ENCODE peak calls at places on chromosomes 7 and 10, in four cellular contexts. N is kidney tubule cell, Y is retina, I is lung microvascular endothelial cell. E is an unnamed sample.

GRCh38 chr7:1632506-1632905 is 37.6 kb upstream of the ELFN1 start:
- DNase-seq in N (no peak), Y (no peak), I (no peak), E (no peak)

GRCh38 chr10:5550250-5550545 is 25.4 kb downstream of the CALML3 start:
- DNase-seq in N (peak), Y (no peak), I (no peak), E (no peak)

GRCh38 chr7:64541438-64542359 is 21.2 kb downstream of the ZNF680 start:
- DNase-seq in N (peak), Y (no peak), I (no peak), E (peak)

GRCh38 chr7:143015102-143015501 is 11.8 kb downstream of the OR9A2 start:
- DNase-seq in N (no peak), Y (no peak), I (no peak), E (no peak)

GRCh38 chr7:79182283-79182682 is 271.2 kb downstream of the MAGI2 start:
- DNase-seq in N (peak), Y (no peak), I (no peak), E (no peak)

GRCh38 chr7:158559356-158559755 is 28.3 kb downstream of the PTPRN2 start:
- DNase-seq in N (no peak), Y (no peak), I (no peak), E (no peak)

GRCh38 chr7:109259151-109259550 is 689.5 kb downstream of the DNAJB9 start:
- DNase-seq in N (no peak), Y (no peak), I (no peak), E (no peak)

GRCh38 chr10:33621143-33621542 is 286.7 kb upstream of the NRP1 start:
- DNase-seq in N (no peak), Y (no peak), I (no peak), E (no peak)

GRCh38 chr10:113626809-113627370 is 37.0 kb downstream of the NRAP start:
- DNase-seq in N (no peak), Y (no peak), I (no peak), E (no peak)

GRCh38 chr7:47336178-47337020 is 245.5 kb downstream of the TNS3 start:
- DNase-seq in N (peak), Y (no peak), I (no peak), E (peak)

GRCh38 chr10:11424456-11425287 is 186.8 kb downstream of the USP6NL start:
- DNase-seq in N (peak), Y (peak), I (peak), E (peak)

GRCh38 chr7:45184326-45185027 is 26.9 kb downstream of the RAMP3 start:
- DNase-seq in N (no peak), Y (no peak), I (no peak), E (peak)

GRCh38 chr7:98085674-98086073 is 21.0 kb upstream of the LMTK2 start:
- DNase-seq in N (no peak), Y (no peak), I (no peak), E (no peak)

GRCh38 chr10:7484456-7485266 is 73.8 kb upstream of the SFMBT2 start:
- DNase-seq in N (no peak), Y (no peak), I (no peak), E (no peak)

GRCh38 chr10:71708301-71708703 is 11.3 kb downstream of the C10orf105 start:
- DNase-seq in N (peak), Y (peak), I (peak), E (peak)

GRCh38 chr7:19397917-19398316 is 252.7 kb upstream of the FERD3L start:
- DNase-seq in N (no peak), Y (no peak), I (no peak), E (no peak)

GRCh38 chr10:100194711-100195110 is 8.9 kb upstream of the ERLIN1 start:
- DNase-seq in N (no peak), Y (no peak), I (no peak), E (no peak)

GRCh38 chr7:27248911-27249723 is 6.5 kb downstream of the EVX1 start:
- DNase-seq in N (peak), Y (peak), I (no peak), E (no peak)

GRCh38 chr10:14838582-14839304 is 637 bp downstream of the HSPA14 start:
- DNase-seq in N (peak), Y (peak), I (peak), E (peak)

GRCh38 chr10:98572594-98572993 is 125.9 kb upstream of the HPS1 start:
- DNase-seq in N (no peak), Y (no peak), I (no peak), E (no peak)

GRCh38 chr10:102434251-102434913 is 2.0 kb upstream of the CUEDC2 start:
- DNase-seq in N (peak), Y (no peak), I (no peak), E (no peak)

GRCh38 chr10:97499561-97500296 is 1.0 kb downstream of the UBTD1 start:
- DNase-seq in N (peak), Y (peak), I (peak), E (peak)

GRCh38 chr10:6399241-6399701 is 180.8 kb downstream of the PRKCQ start:
- DNase-seq in N (peak), Y (no peak), I (no peak), E (peak)